ENCODE peak calls at places on chromosomes 6 and 20, in four cellular contexts. One of them, this sample, is unnamed. For H3K4me1, the result is how much of the 10 kb centered on the place peaks cover.

GRCh38 chr20:11432407-11432806 is 485.3 kb upstream of the BTBD3 start:
- DNase-seq in left lung: no peak
- DNase-seq in prostate gland: no peak
- DNase-seq in heart left ventricle: no peak
- DNase-seq in this sample: no peak

GRCh38 chr6:156347251-156348049 is 429.7 kb upstream of the ARID1B start:
- DNase-seq in heart left ventricle: no peak
- DNase-seq in left lung: no peak
- DNase-seq in prostate gland: no peak
- DNase-seq in this sample: no peak

GRCh38 chr6:63352587-63353281 is 33.0 kb upstream of the LGSN start:
- DNase-seq in heart left ventricle: no peak
- DNase-seq in prostate gland: no peak
- DNase-seq in left lung: no peak
- DNase-seq in this sample: no peak

GRCh38 chr20:347640-348484 is 951 bp downstream of the NRSN2 start:
- DNase-seq in prostate gland: peak
- DNase-seq in left lung: peak
- DNase-seq in heart left ventricle: peak
- DNase-seq in this sample: peak

GRCh38 chr6:162772466-162772865 is 44.7 kb downstream of the PACRG start:
- DNase-seq in left lung: no peak
- DNase-seq in prostate gland: no peak
- DNase-seq in heart left ventricle: no peak
- DNase-seq in this sample: no peak

GRCh38 chr6:151022492-151022891 is 157.0 kb downstream of the MTHFD1L start:
- DNase-seq in left lung: no peak
- DNase-seq in prostate gland: no peak
- DNase-seq in heart left ventricle: no peak
- DNase-seq in this sample: no peak

GRCh38 chr6:111663692-111664564 is 58.2 kb upstream of the TRAF3IP2 start:
- DNase-seq in prostate gland: no peak
- DNase-seq in heart left ventricle: peak
- DNase-seq in left lung: no peak
- DNase-seq in this sample: no peak

GRCh38 chr20:17669306-17669931 is 12.6 kb downstream of the RRBP1 start:
- DNase-seq in prostate gland: no peak
- DNase-seq in left lung: no peak
- DNase-seq in heart left ventricle: no peak
- DNase-seq in this sample: no peak

GRCh38 chr6:89034586-89035251 is 45.8 kb upstream of the PNRC1 start:
- DNase-seq in heart left ventricle: peak
- DNase-seq in prostate gland: no peak
- DNase-seq in left lung: no peak
- DNase-seq in this sample: no peak

GRCh38 chr6:47908271-47908670 is 126.4 kb downstream of the OPN5 start:
- DNase-seq in heart left ventricle: no peak
- DNase-seq in left lung: no peak
- DNase-seq in prostate gland: no peak
- DNase-seq in this sample: no peak

GRCh38 chr20:17987988-17988387 is 19.2 kb downstream of the MGME1 start:
- DNase-seq in left lung: no peak
- DNase-seq in prostate gland: no peak
- DNase-seq in heart left ventricle: no peak
- DNase-seq in this sample: peak

GRCh38 chr20:62401331-62401779 is 5.7 kb downstream of the CABLES2 start:
- DNase-seq in left lung: no peak
- DNase-seq in heart left ventricle: no peak
- DNase-seq in prostate gland: no peak
- DNase-seq in this sample: no peak

GRCh38 chr6:80233955-80234354 is 127.5 kb downstream of the BCKDHB start:
- DNase-seq in prostate gland: no peak
- DNase-seq in heart left ventricle: no peak
- DNase-seq in left lung: no peak
- DNase-seq in this sample: no peak

GRCh38 chr6:15522026-15522425 is 140.8 kb downstream of the DTNBP1 start:
- DNase-seq in left lung: no peak
- DNase-seq in prostate gland: no peak
- DNase-seq in heart left ventricle: no peak
- DNase-seq in this sample: no peak

GRCh38 chr6:167276772-167277533 is 14.2 kb upstream of the UNC93A start:
- DNase-seq in prostate gland: no peak
- DNase-seq in left lung: no peak
- DNase-seq in heart left ventricle: no peak
- DNase-seq in this sample: no peak

GRCh38 chr6:119105262-119105661 is 26.8 kb upstream of the FAM184A start:
- DNase-seq in left lung: no peak
- DNase-seq in heart left ventricle: no peak
- DNase-seq in prostate gland: no peak
- DNase-seq in this sample: no peak

GRCh38 chr6:170207586-170207985 is 83.3 kb downstream of the DLL1 start:
- DNase-seq in prostate gland: peak
- DNase-seq in heart left ventricle: no peak
- DNase-seq in left lung: no peak
- DNase-seq in this sample: no peak

GRCh38 chr6:33204165-33204414 is 365 bp upstream of the HSD17B8 start:
- DNase-seq in left lung: no peak
- DNase-seq in heart left ventricle: no peak
- DNase-seq in prostate gland: no peak
- DNase-seq in this sample: no peak
- H3K4me1 ChIP-seq in left lung: half or more
- H3K4me1 ChIP-seq in heart left ventricle: under half
- H3K4me1 ChIP-seq in prostate gland: under half
- H3K4me1 ChIP-seq in this sample: half or more

GRCh38 chr20:32858189-32858588 is 534 bp upstream of the EFCAB8 start:
- DNase-seq in prostate gland: peak
- DNase-seq in left lung: no peak
- DNase-seq in heart left ventricle: no peak
- DNase-seq in this sample: no peak
- H3K4me3 ChIP-seq in prostate gland: no peak
- H3K4me3 ChIP-seq in left lung: no peak
- H3K4me3 ChIP-seq in heart left ventricle: no peak
- H3K4me3 ChIP-seq in this sample: no peak

DNA sequence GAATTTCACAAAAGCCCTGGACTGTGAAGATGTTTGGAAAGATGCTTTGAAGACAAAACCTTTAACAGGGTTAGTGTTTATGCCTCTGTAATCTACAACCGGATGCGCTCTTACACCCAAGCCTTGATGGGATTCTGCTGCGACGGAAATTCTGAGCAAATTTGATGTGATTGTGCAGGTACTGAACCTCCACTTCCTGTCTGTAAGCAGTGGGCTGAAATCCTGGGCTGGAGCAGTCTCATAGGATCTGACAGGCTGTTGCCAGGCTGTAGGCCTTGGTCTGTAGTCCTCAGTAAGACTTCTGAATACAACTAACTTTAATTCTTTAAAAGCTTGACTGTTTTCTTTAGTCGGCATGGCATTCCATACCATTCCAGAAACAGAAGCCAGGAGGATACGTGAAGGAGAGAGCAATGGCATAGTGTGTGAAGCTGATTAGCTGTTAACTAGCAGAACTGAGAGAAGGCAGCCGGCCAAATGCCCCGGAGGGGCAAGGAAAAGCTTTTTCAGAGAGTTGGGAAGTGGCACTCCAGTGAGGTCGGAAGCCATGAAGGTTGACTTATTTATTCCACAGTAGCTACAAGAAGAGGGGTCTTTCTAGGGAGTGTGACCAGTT is 68.3 kb downstream of the ADTRP start:
- DNase-seq in prostate gland: no peak
- DNase-seq in heart left ventricle: no peak
- DNase-seq in left lung: no peak
- DNase-seq in this sample: peak
- H3K27ac ChIP-seq in prostate gland: no peak
- H3K27ac ChIP-seq in heart left ventricle: no peak
- H3K27ac ChIP-seq in left lung: no peak
- H3K27ac ChIP-seq in this sample: peak

DNA sequence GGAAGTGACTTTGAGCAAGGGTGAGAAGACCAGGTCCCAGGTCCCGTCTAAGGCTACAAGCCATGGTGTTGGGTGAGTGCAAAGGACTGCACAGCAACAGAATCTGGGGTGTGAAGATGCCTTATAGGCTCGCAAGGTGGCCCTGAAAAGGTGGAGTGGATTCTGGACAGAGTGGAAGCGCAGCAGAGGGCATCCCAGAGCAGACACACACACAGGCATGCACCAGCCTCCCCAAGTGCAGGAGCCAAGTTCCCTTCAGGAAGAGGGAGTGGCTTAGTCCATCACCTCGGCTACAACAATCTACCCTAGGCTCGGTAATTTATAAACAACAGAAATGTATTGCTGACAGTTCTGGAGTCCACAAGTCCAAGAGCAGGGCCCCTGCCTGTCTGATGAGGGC is 180.1 kb upstream of the PDE10A start:
- DNase-seq in prostate gland: no peak
- DNase-seq in heart left ventricle: no peak
- DNase-seq in left lung: no peak
- DNase-seq in this sample: no peak
- H3K4me1 ChIP-seq in prostate gland: under half
- H3K4me1 ChIP-seq in heart left ventricle: under half
- H3K4me1 ChIP-seq in left lung: under half
- H3K4me1 ChIP-seq in this sample: under half

GRCh38 chr20:6711950-6712634 is 55.4 kb upstream of the BMP2 start:
- DNase-seq in heart left ventricle: no peak
- DNase-seq in prostate gland: no peak
- DNase-seq in left lung: no peak
- DNase-seq in this sample: no peak
- H3K4me3 ChIP-seq in heart left ventricle: no peak
- H3K4me3 ChIP-seq in prostate gland: no peak
- H3K4me3 ChIP-seq in left lung: no peak
- H3K4me3 ChIP-seq in this sample: no peak

GRCh38 chr6:34424200-34425131 is 1.4 kb downstream of the RPS10 start:
- DNase-seq in heart left ventricle: no peak
- DNase-seq in left lung: no peak
- DNase-seq in prostate gland: no peak
- DNase-seq in this sample: no peak
- H3K27ac ChIP-seq in heart left ventricle: peak
- H3K27ac ChIP-seq in left lung: no peak
- H3K27ac ChIP-seq in prostate gland: peak
- H3K27ac ChIP-seq in this sample: peak